ENCODE peak calls at places on chromosomes 2 and 18, in nine cellular contexts. One of them, this sample, is unnamed.

GRCh38 chr2:48240912-48241311 is 289.0 kb upstream of the STON1 start:
- DNase-seq in adrenal gland: no peak
- DNase-seq in suprapubic skin: no peak
- DNase-seq in uterus: no peak
- DNase-seq in HepG2: no peak
- DNase-seq in A549: no peak
- DNase-seq in tibial nerve: no peak
- DNase-seq in esophagus squamous epithelium: no peak
- DNase-seq in transverse colon: no peak
- DNase-seq in this sample: no peak

GRCh38 chr2:60249879-60250278 is 303.6 kb downstream of the BCL11A start:
- DNase-seq in adrenal gland: no peak
- DNase-seq in suprapubic skin: no peak
- DNase-seq in uterus: no peak
- DNase-seq in HepG2: no peak
- DNase-seq in A549: no peak
- DNase-seq in tibial nerve: no peak
- DNase-seq in esophagus squamous epithelium: no peak
- DNase-seq in transverse colon: no peak
- DNase-seq in this sample: no peak

GRCh38 chr2:237564526-237565131 is 1.7 kb upstream of the PRLH start:
- DNase-seq in adrenal gland: no peak
- DNase-seq in suprapubic skin: no peak
- DNase-seq in uterus: no peak
- DNase-seq in HepG2: no peak
- DNase-seq in A549: no peak
- DNase-seq in tibial nerve: no peak
- DNase-seq in esophagus squamous epithelium: no peak
- DNase-seq in transverse colon: no peak
- DNase-seq in this sample: no peak

GRCh38 chr18:50401888-50402287 is 27.0 kb downstream of the SKA1 start:
- DNase-seq in adrenal gland: peak
- DNase-seq in suprapubic skin: no peak
- DNase-seq in uterus: no peak
- DNase-seq in HepG2: peak
- DNase-seq in A549: no peak
- DNase-seq in tibial nerve: no peak
- DNase-seq in esophagus squamous epithelium: no peak
- DNase-seq in transverse colon: peak
- DNase-seq in this sample: peak

GRCh38 chr2:104040739-104041138 is 813.2 kb upstream of the POU3F3 start:
- DNase-seq in adrenal gland: no peak
- DNase-seq in suprapubic skin: no peak
- DNase-seq in uterus: no peak
- DNase-seq in HepG2: no peak
- DNase-seq in A549: no peak
- DNase-seq in tibial nerve: no peak
- DNase-seq in esophagus squamous epithelium: no peak
- DNase-seq in transverse colon: no peak
- DNase-seq in this sample: no peak

GRCh38 chr2:28986429-28986828 is 5.3 kb downstream of the TOGARAM2 start:
- DNase-seq in adrenal gland: no peak
- DNase-seq in suprapubic skin: no peak
- DNase-seq in uterus: no peak
- DNase-seq in HepG2: no peak
- DNase-seq in A549: no peak
- DNase-seq in tibial nerve: no peak
- DNase-seq in esophagus squamous epithelium: no peak
- DNase-seq in transverse colon: no peak
- DNase-seq in this sample: no peak

GRCh38 chr2:85330839-85331636 is 3.2 kb upstream of the TGOLN2 start:
- DNase-seq in adrenal gland: no peak
- DNase-seq in suprapubic skin: no peak
- DNase-seq in uterus: no peak
- DNase-seq in HepG2: no peak
- DNase-seq in A549: no peak
- DNase-seq in tibial nerve: no peak
- DNase-seq in esophagus squamous epithelium: no peak
- DNase-seq in transverse colon: no peak
- DNase-seq in this sample: no peak

GRCh38 chr2:627926-628560 is 49.2 kb downstream of the TMEM18 start:
- DNase-seq in adrenal gland: peak
- DNase-seq in suprapubic skin: no peak
- DNase-seq in uterus: no peak
- DNase-seq in HepG2: no peak
- DNase-seq in A549: no peak
- DNase-seq in tibial nerve: peak
- DNase-seq in esophagus squamous epithelium: no peak
- DNase-seq in transverse colon: no peak
- DNase-seq in this sample: no peak

GRCh38 chr2:42922790-42923631 is 130.6 kb upstream of the HAAO start:
- DNase-seq in adrenal gland: no peak
- DNase-seq in suprapubic skin: no peak
- DNase-seq in uterus: peak
- DNase-seq in HepG2: peak
- DNase-seq in A549: no peak
- DNase-seq in tibial nerve: peak
- DNase-seq in esophagus squamous epithelium: no peak
- DNase-seq in transverse colon: no peak
- DNase-seq in this sample: no peak

GRCh38 chr2:127060264-127060945 is 46.5 kb downstream of the BIN1 start:
- DNase-seq in adrenal gland: no peak
- DNase-seq in suprapubic skin: no peak
- DNase-seq in uterus: no peak
- DNase-seq in HepG2: no peak
- DNase-seq in A549: no peak
- DNase-seq in tibial nerve: no peak
- DNase-seq in esophagus squamous epithelium: no peak
- DNase-seq in transverse colon: no peak
- DNase-seq in this sample: no peak

GRCh38 chr2:174970092-174970491 is 35.1 kb downstream of the CHN1 start:
- DNase-seq in adrenal gland: no peak
- DNase-seq in suprapubic skin: no peak
- DNase-seq in uterus: no peak
- DNase-seq in HepG2: no peak
- DNase-seq in A549: no peak
- DNase-seq in tibial nerve: no peak
- DNase-seq in esophagus squamous epithelium: no peak
- DNase-seq in transverse colon: no peak
- DNase-seq in this sample: no peak

GRCh38 chr2:26035110-26035728 is 1.3 kb downstream of the RAB10 start:
- DNase-seq in adrenal gland: no peak
- DNase-seq in suprapubic skin: no peak
- DNase-seq in uterus: no peak
- DNase-seq in HepG2: no peak
- DNase-seq in A549: no peak
- DNase-seq in tibial nerve: no peak
- DNase-seq in esophagus squamous epithelium: no peak
- DNase-seq in transverse colon: no peak
- DNase-seq in this sample: peak

GRCh38 chr2:28341208-28341891 is 51.3 kb upstream of the FOSL2 start:
- DNase-seq in adrenal gland: no peak
- DNase-seq in suprapubic skin: no peak
- DNase-seq in uterus: no peak
- DNase-seq in HepG2: no peak
- DNase-seq in A549: no peak
- DNase-seq in tibial nerve: no peak
- DNase-seq in esophagus squamous epithelium: no peak
- DNase-seq in transverse colon: no peak
- DNase-seq in this sample: no peak

GRCh38 chr2:119114266-119114665 is 44.3 kb downstream of the C1QL2 start:
- DNase-seq in adrenal gland: no peak
- DNase-seq in suprapubic skin: no peak
- DNase-seq in uterus: no peak
- DNase-seq in HepG2: no peak
- DNase-seq in A549: no peak
- DNase-seq in tibial nerve: no peak
- DNase-seq in esophagus squamous epithelium: no peak
- DNase-seq in transverse colon: no peak
- DNase-seq in this sample: no peak

GRCh38 chr2:29767606-29768335 is 153.6 kb downstream of the ALK start:
- DNase-seq in adrenal gland: no peak
- DNase-seq in suprapubic skin: no peak
- DNase-seq in uterus: no peak
- DNase-seq in HepG2: no peak
- DNase-seq in A549: no peak
- DNase-seq in tibial nerve: no peak
- DNase-seq in esophagus squamous epithelium: no peak
- DNase-seq in transverse colon: no peak
- DNase-seq in this sample: no peak

GRCh38 chr2:28471214-28471613 is 24.6 kb upstream of the PLB1 start:
- DNase-seq in adrenal gland: no peak
- DNase-seq in suprapubic skin: no peak
- DNase-seq in uterus: no peak
- DNase-seq in HepG2: no peak
- DNase-seq in A549: no peak
- DNase-seq in tibial nerve: no peak
- DNase-seq in esophagus squamous epithelium: no peak
- DNase-seq in transverse colon: no peak
- DNase-seq in this sample: no peak

GRCh38 chr2:28513097-28513496 is 17.2 kb downstream of the PLB1 start:
- DNase-seq in adrenal gland: no peak
- DNase-seq in suprapubic skin: no peak
- DNase-seq in uterus: no peak
- DNase-seq in HepG2: no peak
- DNase-seq in A549: no peak
- DNase-seq in tibial nerve: no peak
- DNase-seq in esophagus squamous epithelium: no peak
- DNase-seq in transverse colon: no peak
- DNase-seq in this sample: no peak

GRCh38 chr18:44579028-44579692 is 101.5 kb upstream of the SETBP1 start:
- DNase-seq in adrenal gland: no peak
- DNase-seq in suprapubic skin: no peak
- DNase-seq in uterus: no peak
- DNase-seq in HepG2: peak
- DNase-seq in A549: peak
- DNase-seq in tibial nerve: no peak
- DNase-seq in esophagus squamous epithelium: no peak
- DNase-seq in transverse colon: no peak
- DNase-seq in this sample: peak

GRCh38 chr2:142973160-142973821 is 95.8 kb downstream of the KYNU start:
- DNase-seq in adrenal gland: no peak
- DNase-seq in suprapubic skin: no peak
- DNase-seq in uterus: no peak
- DNase-seq in HepG2: no peak
- DNase-seq in A549: no peak
- DNase-seq in tibial nerve: no peak
- DNase-seq in esophagus squamous epithelium: no peak
- DNase-seq in transverse colon: no peak
- DNase-seq in this sample: no peak

GRCh38 chr2:211454684-211455083 is 898.3 kb downstream of the CPS1 start:
- DNase-seq in adrenal gland: no peak
- DNase-seq in suprapubic skin: no peak
- DNase-seq in uterus: no peak
- DNase-seq in HepG2: no peak
- DNase-seq in A549: no peak
- DNase-seq in tibial nerve: no peak
- DNase-seq in esophagus squamous epithelium: no peak
- DNase-seq in transverse colon: no peak
- DNase-seq in this sample: no peak

GRCh38 chr18:6251084-6251483 is 163.6 kb downstream of the L3MBTL4 start:
- DNase-seq in adrenal gland: no peak
- DNase-seq in suprapubic skin: no peak
- DNase-seq in uterus: no peak
- DNase-seq in HepG2: no peak
- DNase-seq in A549: no peak
- DNase-seq in tibial nerve: no peak
- DNase-seq in esophagus squamous epithelium: no peak
- DNase-seq in transverse colon: no peak
- DNase-seq in this sample: no peak

GRCh38 chr2:114068438-114068837 is 178.5 kb downstream of the ACTR3 start:
- DNase-seq in adrenal gland: no peak
- DNase-seq in suprapubic skin: no peak
- DNase-seq in uterus: no peak
- DNase-seq in HepG2: no peak
- DNase-seq in A549: no peak
- DNase-seq in tibial nerve: no peak
- DNase-seq in esophagus squamous epithelium: no peak
- DNase-seq in transverse colon: no peak
- DNase-seq in this sample: no peak

GRCh38 chr2:98295275-98295674 is 51.0 kb upstream of the CNGA3 start:
- DNase-seq in adrenal gland: no peak
- DNase-seq in suprapubic skin: no peak
- DNase-seq in uterus: no peak
- DNase-seq in HepG2: peak
- DNase-seq in A549: no peak
- DNase-seq in tibial nerve: no peak
- DNase-seq in esophagus squamous epithelium: no peak
- DNase-seq in transverse colon: no peak
- DNase-seq in this sample: no peak
- TF ChIP-seq POLR2A in adrenal gland: no peak
- TF ChIP-seq POLR2A in suprapubic skin: no peak
- TF ChIP-seq POLR2A in uterus: no peak
- TF ChIP-seq POLR2A in HepG2: no peak
- TF ChIP-seq POLR2A in A549: no peak
- TF ChIP-seq POLR2A in tibial nerve: no peak
- TF ChIP-seq POLR2A in esophagus squamous epithelium: no peak
- TF ChIP-seq POLR2A in transverse colon: no peak
- TF ChIP-seq POLR2A in this sample: no peak

GRCh38 chr2:162092656-162093556 is 18.9 kb upstream of the DPP4 start:
- DNase-seq in adrenal gland: no peak
- DNase-seq in suprapubic skin: peak
- DNase-seq in uterus: peak
- DNase-seq in HepG2: no peak
- DNase-seq in A549: peak
- DNase-seq in tibial nerve: no peak
- DNase-seq in esophagus squamous epithelium: no peak
- DNase-seq in transverse colon: no peak
- DNase-seq in this sample: peak
- TF ChIP-seq POLR2A in adrenal gland: no peak
- TF ChIP-seq POLR2A in suprapubic skin: no peak
- TF ChIP-seq POLR2A in uterus: no peak
- TF ChIP-seq POLR2A in HepG2: no peak
- TF ChIP-seq POLR2A in A549: no peak
- TF ChIP-seq POLR2A in tibial nerve: no peak
- TF ChIP-seq POLR2A in esophagus squamous epithelium: no peak
- TF ChIP-seq POLR2A in transverse colon: no peak
- TF ChIP-seq POLR2A in this sample: no peak

GRCh38 chr2:241080405-241081189 is 21.5 kb downstream of the MTERF4 start:
- DNase-seq in adrenal gland: peak
- DNase-seq in suprapubic skin: no peak
- DNase-seq in uterus: no peak
- DNase-seq in HepG2: no peak
- DNase-seq in A549: no peak
- DNase-seq in tibial nerve: no peak
- DNase-seq in esophagus squamous epithelium: no peak
- DNase-seq in transverse colon: no peak
- DNase-seq in this sample: no peak
- TF ChIP-seq POLR2A in adrenal gland: no peak
- TF ChIP-seq POLR2A in suprapubic skin: no peak
- TF ChIP-seq POLR2A in uterus: no peak
- TF ChIP-seq POLR2A in HepG2: no peak
- TF ChIP-seq POLR2A in A549: no peak
- TF ChIP-seq POLR2A in tibial nerve: no peak
- TF ChIP-seq POLR2A in esophagus squamous epithelium: no peak
- TF ChIP-seq POLR2A in transverse colon: no peak
- TF ChIP-seq POLR2A in this sample: no peak

GRCh38 chr2:105428387-105429018 is 29.7 kb upstream of the FHL2 start:
- DNase-seq in adrenal gland: no peak
- DNase-seq in suprapubic skin: no peak
- DNase-seq in uterus: no peak
- DNase-seq in HepG2: no peak
- DNase-seq in A549: no peak
- DNase-seq in tibial nerve: no peak
- DNase-seq in esophagus squamous epithelium: no peak
- DNase-seq in transverse colon: no peak
- DNase-seq in this sample: no peak
- TF ChIP-seq POLR2A in adrenal gland: no peak
- TF ChIP-seq POLR2A in suprapubic skin: no peak
- TF ChIP-seq POLR2A in uterus: no peak
- TF ChIP-seq POLR2A in HepG2: no peak
- TF ChIP-seq POLR2A in A549: no peak
- TF ChIP-seq POLR2A in tibial nerve: no peak
- TF ChIP-seq POLR2A in esophagus squamous epithelium: no peak
- TF ChIP-seq POLR2A in transverse colon: no peak
- TF ChIP-seq POLR2A in this sample: no peak